ENCODE peak calls at places on chromosome 19, in eight cellular contexts. L is SK-N-MC; Y is NCI-H1105 treated with DMSO at 0.1 percent for 48 hours; V is stimulated activated CD8-positive, alpha-beta memory T cell treated with anti-CD3 and anti-CD28 coated beads, Interleukin-12 subunit alpha, Interleukin-12 subunit beta, amount 100 ng/mL, for 4 hours; W is activated T-helper 1 cell treated with anti-CD3 and anti-CD28 coated beads, Interleukin-12 subunit alpha, Interleukin-12 subunit beta, Interleukin-2, Interleukin-4 antibody, amounts not matched to agents 30 ng/mL and 10 ng/mL and 1 ng/mL, durations not matched to agents 14 hours and 24 hours and 36 hours; M is HFF-Myc; B is activated CD4-positive, alpha-beta memory T cell treated with anti-CD3 and anti-CD28 coated beads for 36 hours; R is AG09309. D is an unnamed sample.

GRCh38 chr19:41323023-41323422 is 13.1 kb downstream of the CCDC97 start:
- DNase-seq in V (no peak), R (no peak), Y (no peak), M (no peak), W (no peak), L (no peak), B (no peak), D (no peak)

GRCh38 chr19:47650695-47651094 is 41.8 kb downstream of the BICRA start:
- DNase-seq in L (no peak), V (no peak), R (no peak), B (no peak), W (no peak), M (no peak), Y (no peak), D (no peak)

GRCh38 chr19:52520013-52520412 is 7.5 kb upstream of the ZNF808 start:
- DNase-seq in M (no peak), B (no peak), L (no peak), R (no peak), Y (no peak), V (no peak), W (no peak), D (no peak)

GRCh38 chr19:50325310-50326100 is 3.7 kb downstream of the KCNC3 start:
- DNase-seq in B (peak; percentile 83), V (peak; percentile 49), L (no peak), W (peak; percentile 82), M (no peak), Y (peak; percentile 94), R (no peak), D (peak; percentile 46)

GRCh38 chr19:49213791-49214190 is 56.2 kb downstream of the TRPM4 start:
- DNase-seq in V (no peak), M (no peak), B (peak; percentile 22), L (no peak), R (no peak), W (no peak), Y (no peak), D (no peak)

GRCh38 chr19:8580710-8581281 is 3.6 kb upstream of the MYO1F start:
- DNase-seq in R (no peak), W (peak; percentile 80), B (peak; percentile 90), M (no peak), L (peak; percentile 44), Y (peak; percentile 42), V (peak; percentile 68), D (peak; percentile 59)

GRCh38 chr19:43983912-43984686 is at the start of gene ZNF155:
- DNase-seq in V (peak; percentile 56), Y (no peak), L (peak; percentile 90), B (peak; percentile 84), M (peak; percentile 97), W (peak; percentile 56), R (peak; percentile 92), D (no peak)

GRCh38 chr19:11577451-11578341 is at the start of gene ACP5:
- DNase-seq in B (no peak), L (no peak), M (no peak), V (no peak), Y (no peak), R (no peak), W (no peak), D (no peak)

GRCh38 chr19:29887498-29887897 is 54.5 kb upstream of the URI1 start:
- DNase-seq in W (no peak), B (no peak), L (no peak), R (no peak), Y (no peak), M (no peak), V (no peak), D (no peak)

GRCh38 chr19:36028313-36029041 is 4.2 kb downstream of the CLIP3 start:
- DNase-seq in L (no peak), B (no peak), R (no peak), V (no peak), M (no peak), W (no peak), Y (no peak), D (no peak)

GRCh38 chr19:10553943-10554381 is 10.3 kb downstream of the ATG4D start:
- DNase-seq in L (no peak), Y (no peak), V (peak; percentile 43), M (no peak), R (no peak), W (peak; percentile 65), B (peak; percentile 59), D (peak; percentile 43)

GRCh38 chr19:3374369-3375112 is 8.2 kb downstream of the NFIC start:
- DNase-seq in B (no peak), L (no peak), R (no peak), M (no peak), Y (no peak), W (no peak), V (no peak), D (no peak)

GRCh38 chr19:14277608-14278007 is 71.6 kb upstream of the ADGRL1 start:
- DNase-seq in R (no peak), B (no peak), L (no peak), V (no peak), M (no peak), W (no peak), Y (no peak), D (no peak)

GRCh38 chr19:51792932-51793331 is 2.0 kb upstream of the FPR3 start:
- DNase-seq in V (no peak), B (no peak), L (no peak), W (no peak), M (no peak), Y (no peak), R (no peak), D (no peak)

GRCh38 chr19:37933965-37934364 is 27.0 kb downstream of the SIPA1L3 start:
- DNase-seq in B (no peak), L (no peak), M (no peak), V (no peak), R (no peak), Y (peak; percentile 8), W (no peak), D (no peak)

GRCh38 chr19:58305932-58306323 is 751 bp downstream of the ERVK3-1 start:
- DNase-seq in B (no peak), L (no peak), M (no peak), V (no peak), Y (no peak), W (no peak), R (no peak), D (no peak)

GRCh38 chr19:29001006-29001921 is 211.7 kb downstream of the UQCRFS1 start:
- DNase-seq in Y (no peak), R (no peak), M (no peak), L (no peak), W (no peak), B (no peak), V (no peak), D (no peak)

GRCh38 chr19:17314007-17314589 is 4.7 kb downstream of the DDA1 start:
- DNase-seq in B (no peak), M (no peak), R (no peak), W (no peak), Y (no peak), L (no peak), V (no peak), D (no peak)

GRCh38 chr19:46721269-46722003 is 4.5 kb upstream of the PRKD2 start:
- DNase-seq in L (no peak), M (no peak), Y (no peak), B (no peak), R (no peak), V (no peak), W (no peak), D (no peak)

GRCh38 chr19:34481861-34482379 is 362 bp downstream of the WTIP start:
- DNase-seq in L (no peak), W (no peak), M (no peak), R (peak; percentile 13), B (no peak), V (no peak), Y (no peak), D (no peak)

GRCh38 chr19:2722541-2723344 is 1.6 kb upstream of the DIRAS1 start:
- DNase-seq in L (no peak), W (no peak), M (no peak), V (no peak), R (no peak), Y (no peak), B (no peak), D (no peak)

GRCh38 chr19:3801412-3802096 is 15.4 kb upstream of the MATK start:
- DNase-seq in L (no peak), W (peak; percentile 58), V (peak; percentile 57), Y (peak; percentile 76), B (peak; percentile 79), M (no peak), R (no peak), D (peak; percentile 60)

GRCh38 chr19:46551175-46551574 is 50.0 kb upstream of the CALM3 start:
- DNase-seq in V (no peak), W (no peak), R (no peak), M (no peak), B (no peak), L (no peak), Y (no peak), D (no peak)

GRCh38 chr19:46885411-46885810 is 24.6 kb downstream of the ARHGAP35 start:
- DNase-seq in R (no peak), W (no peak), V (no peak), M (no peak), B (no peak), L (no peak), Y (no peak), D (no peak)

GRCh38 chr19:15379996-15380647 is 535 bp upstream of the AKAP8 start:
- DNase-seq in V (no peak), L (no peak), R (no peak), W (no peak), Y (peak; percentile 84), M (no peak), B (peak; percentile 67), D (no peak)

GRCh38 chr19:52691215-52691610 is 43.6 kb downstream of the ZNF611 start:
- DNase-seq in R (no peak), V (no peak), B (no peak), M (no peak), W (no peak), Y (no peak), L (no peak), D (no peak)

GRCh38 chr19:41324921-41325639 is 15.1 kb downstream of the CCDC97 start:
- DNase-seq in M (no peak), R (peak; percentile 66), L (no peak), W (no peak), Y (no peak), V (peak; percentile 42), B (no peak), D (peak; percentile 60)

GRCh38 chr19:34241513-34242337 is 12.6 kb upstream of the GARRE1 start:
- DNase-seq in B (peak; percentile 38), V (no peak), Y (peak; percentile 56), R (no peak), W (no peak), M (no peak), L (no peak), D (no peak)

D was measured in activated gamma-delta T cell.